ENCODE peak calls at places on chromosomes 2 and 18, in ten cellular contexts. I is HCT116, T is upper lobe of left lung, K is heart left ventricle, O is vagina, D is body of pancreas, B is GM12878, E is pancreas, Z is A673, P is Peyer's patch. L is an unnamed sample. For H3K27me3, the result is how much of the 10 kb centered on the place peaks cover.

GRCh38 chr2:212970132-212970531 is 181.3 kb downstream of the IKZF2 start:
- DNase-seq in I (no peak), T (no peak), K (no peak), O (no peak), D (no peak), B (no peak), E (no peak), Z (no peak), P (no peak), L (no peak)

GRCh38 chr2:225027061-225027762 is 15.1 kb downstream of the DOCK10 start:
- DNase-seq in I (no peak), T (no peak), K (no peak), O (no peak), D (no peak), B (no peak), E (no peak), Z (no peak), P (no peak), L (no peak)

GRCh38 chr18:51447351-51447896 is 249.9 kb upstream of the MEX3C start:
- DNase-seq in I (no peak), T (peak), K (no peak), O (no peak), D (peak), B (no peak), E (peak), Z (no peak), P (no peak), L (no peak)

GRCh38 chr2:144152817-144153271 is 367.1 kb downstream of the ZEB2 start:
- DNase-seq in I (no peak), T (no peak), K (no peak), O (no peak), D (no peak), B (no peak), E (no peak), Z (peak), P (no peak), L (no peak)

GRCh38 chr2:109125595-109126500 is 3.2 kb upstream of the SH3RF3 start:
- DNase-seq in I (peak), T (no peak), K (no peak), O (no peak), D (no peak), B (no peak), E (no peak), Z (no peak), P (no peak), L (peak)

GRCh38 chr18:6174983-6175382 is 239.7 kb downstream of the L3MBTL4 start:
- DNase-seq in I (no peak), T (no peak), K (no peak), O (no peak), D (no peak), B (no peak), E (no peak), Z (no peak), P (no peak), L (no peak)

GRCh38 chr2:142542431-142542910 is 335.0 kb upstream of the KYNU start:
- DNase-seq in I (no peak), T (no peak), K (no peak), O (no peak), D (no peak), B (no peak), E (no peak), Z (peak), P (no peak), L (no peak)

GRCh38 chr18:50896093-50896492 is 17.2 kb downstream of the ME2 start:
- DNase-seq in I (no peak), T (no peak), K (no peak), O (no peak), D (no peak), B (no peak), E (no peak), Z (no peak), P (no peak), L (no peak)

GRCh38 chr18:79921984-79922965 is 29.2 kb downstream of the SLC66A2 start:
- DNase-seq in I (no peak), T (no peak), K (peak), O (no peak), D (peak), B (no peak), E (no peak), Z (no peak), P (no peak), L (no peak)

GRCh38 chr2:95320986-95321767 is 24.0 kb downstream of the KCNIP3 start:
- DNase-seq in I (no peak), T (peak), K (no peak), O (no peak), D (no peak), B (no peak), E (peak), Z (no peak), P (no peak), L (no peak)

GRCh38 chr18:74622079-74622478 is 24.4 kb downstream of the ZNF407 start:
- DNase-seq in I (no peak), T (no peak), K (no peak), O (no peak), D (no peak), B (no peak), E (no peak), Z (no peak), P (no peak), L (no peak)

GRCh38 chr18:48876590-48876989 is 74.2 kb downstream of the SMAD7 start:
- DNase-seq in I (no peak), T (no peak), K (no peak), O (no peak), D (no peak), B (no peak), E (no peak), Z (no peak), P (peak), L (no peak)

GRCh38 chr2:121898483-121898882 is 143.0 kb downstream of the TSN start:
- DNase-seq in I (no peak), T (no peak), K (no peak), O (no peak), D (no peak), B (no peak), E (no peak), Z (no peak), P (no peak), L (no peak)

GRCh38 chr2:184125867-184126266 is 472.5 kb upstream of the ZNF804A start:
- DNase-seq in I (no peak), T (no peak), K (no peak), O (no peak), D (no peak), B (no peak), E (no peak), Z (no peak), P (no peak), L (no peak)

GRCh38 chr18:33820517-33821368 is 242.7 kb downstream of the ASXL3 start:
- DNase-seq in I (no peak), T (peak), K (no peak), O (no peak), D (peak), B (no peak), E (peak), Z (no peak), P (peak), L (no peak)

GRCh38 chr2:48114256-48114655 is 208.0 kb upstream of the FBXO11 start:
- DNase-seq in I (peak), T (no peak), K (no peak), O (no peak), D (no peak), B (no peak), E (no peak), Z (no peak), P (no peak), L (peak)

GRCh38 chr2:46706264-46706983 is 209.2 kb downstream of the MCFD2 start:
- DNase-seq in I (no peak), T (no peak), K (no peak), O (no peak), D (no peak), B (no peak), E (no peak), Z (no peak), P (no peak), L (no peak)

GRCh38 chr2:225090746-225091145 is 48.5 kb upstream of the DOCK10 start:
- DNase-seq in I (no peak), T (no peak), K (no peak), O (no peak), D (no peak), B (no peak), E (no peak), Z (no peak), P (no peak), L (no peak)

GRCh38 chr18:78742346-78742745 is 237.3 kb upstream of the SALL3 start:
- DNase-seq in I (no peak), T (peak), K (no peak), O (no peak), D (no peak), B (no peak), E (no peak), Z (no peak), P (peak), L (no peak)

GRCh38 chr2:219280682-219281081 is 1.5 kb downstream of the DNAJB2 start:
- DNase-seq in I (no peak), T (no peak), K (no peak), O (no peak), D (no peak), B (no peak), E (no peak), Z (no peak), P (no peak), L (no peak)
- H3K4me3 ChIP-seq in I (no peak), T (no peak), K (no peak), O (no peak), D (no peak), B (peak), E (no peak), Z (no peak), P (no peak), L (no peak)

GRCh38 chr2:237450583-237450982 is 36.5 kb upstream of the MLPH start:
- DNase-seq in I (no peak), T (peak), K (no peak), O (no peak), D (no peak), B (no peak), E (no peak), Z (no peak), P (no peak), L (no peak)

GRCh38 chr2:237453671-237454070 is 33.4 kb upstream of the MLPH start:
- DNase-seq in I (no peak), T (no peak), K (no peak), O (no peak), D (no peak), B (no peak), E (no peak), Z (no peak), P (no peak), L (no peak)

GRCh38 chr2:237450108-237450507 is 36.1 kb upstream of the COL6A3 start:
- DNase-seq in I (no peak), T (no peak), K (no peak), O (no peak), D (no peak), B (no peak), E (no peak), Z (no peak), P (no peak), L (no peak)

GRCh38 chr2:237452846-237453245 is 34.2 kb upstream of the MLPH start:
- DNase-seq in I (no peak), T (no peak), K (no peak), O (no peak), D (no peak), B (no peak), E (no peak), Z (no peak), P (no peak), L (no peak)

DNA sequence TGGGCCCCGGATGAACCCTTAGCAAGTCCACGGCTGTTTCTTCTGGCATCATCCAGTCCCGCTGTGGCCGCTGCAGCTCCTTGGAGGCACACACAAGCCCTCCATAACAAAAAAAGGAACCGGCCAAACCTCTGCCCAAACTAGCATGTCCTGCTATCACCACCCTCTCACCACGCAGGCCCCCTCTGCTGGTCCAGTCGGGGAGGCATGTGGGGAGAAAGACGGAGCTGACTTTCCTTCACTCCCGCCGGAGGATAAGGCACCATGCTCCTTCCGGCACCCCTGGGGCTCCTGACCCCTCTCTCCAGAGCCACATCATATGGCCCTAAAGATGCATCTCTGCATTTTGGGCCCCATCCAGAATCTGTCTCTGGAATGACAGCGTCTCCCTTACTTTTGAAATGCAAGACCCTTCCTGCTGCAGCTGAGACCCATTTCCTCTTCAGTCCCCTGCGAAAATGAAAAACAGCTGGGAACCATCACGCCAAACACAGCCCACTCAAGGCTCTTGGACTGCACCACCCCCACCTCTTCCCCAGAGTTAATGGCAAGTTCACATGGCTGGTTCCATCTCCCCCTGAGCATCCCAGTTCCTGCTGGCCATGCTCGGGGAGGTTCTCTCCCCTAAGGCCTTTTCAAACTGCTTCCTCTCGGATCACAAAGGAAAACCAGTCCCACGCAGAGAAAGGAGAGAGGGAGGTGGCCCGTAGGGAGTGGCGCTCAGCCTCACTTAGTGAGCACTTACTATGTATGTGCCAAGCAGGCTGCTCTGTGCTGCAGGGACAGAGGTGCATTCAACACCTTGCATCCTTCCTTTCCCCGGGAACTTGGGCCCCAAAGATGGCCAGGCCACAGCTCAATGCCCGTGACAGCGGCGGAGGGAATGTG is 35.2 kb upstream of the MLPH start:
- DNase-seq in I (no peak), T (no peak), K (no peak), O (no peak), D (no peak), B (no peak), E (no peak), Z (peak), P (no peak), L (no peak)
- TF ChIP-seq CTCF in I (no peak), T (no peak), K (peak), O (no peak), D (no peak), B (no peak), E (no peak), Z (peak), P (no peak), L (peak)

GRCh38 chr2:60553496-60553991 is at the start of gene BCL11A:
- DNase-seq in I (peak), T (no peak), K (peak), O (no peak), D (peak), B (no peak), E (peak), Z (peak), P (peak), L (peak)
- H3K27me3 ChIP-seq in I (half or more), T (under half), K (under half), O (under half), D (under half), B (under half), E (under half), Z (half or more), P (under half), L (under half)

GRCh38 chr2:119575439-119575838 is 31.2 kb downstream of the CFAP221 start:
- DNase-seq in I (no peak), T (no peak), K (no peak), O (no peak), D (no peak), B (no peak), E (no peak), Z (no peak), P (no peak), L (no peak)
- H3K4me3 ChIP-seq in I (no peak), T (no peak), K (no peak), O (no peak), D (no peak), B (no peak), E (no peak), Z (no peak), P (no peak), L (no peak)

DNA sequence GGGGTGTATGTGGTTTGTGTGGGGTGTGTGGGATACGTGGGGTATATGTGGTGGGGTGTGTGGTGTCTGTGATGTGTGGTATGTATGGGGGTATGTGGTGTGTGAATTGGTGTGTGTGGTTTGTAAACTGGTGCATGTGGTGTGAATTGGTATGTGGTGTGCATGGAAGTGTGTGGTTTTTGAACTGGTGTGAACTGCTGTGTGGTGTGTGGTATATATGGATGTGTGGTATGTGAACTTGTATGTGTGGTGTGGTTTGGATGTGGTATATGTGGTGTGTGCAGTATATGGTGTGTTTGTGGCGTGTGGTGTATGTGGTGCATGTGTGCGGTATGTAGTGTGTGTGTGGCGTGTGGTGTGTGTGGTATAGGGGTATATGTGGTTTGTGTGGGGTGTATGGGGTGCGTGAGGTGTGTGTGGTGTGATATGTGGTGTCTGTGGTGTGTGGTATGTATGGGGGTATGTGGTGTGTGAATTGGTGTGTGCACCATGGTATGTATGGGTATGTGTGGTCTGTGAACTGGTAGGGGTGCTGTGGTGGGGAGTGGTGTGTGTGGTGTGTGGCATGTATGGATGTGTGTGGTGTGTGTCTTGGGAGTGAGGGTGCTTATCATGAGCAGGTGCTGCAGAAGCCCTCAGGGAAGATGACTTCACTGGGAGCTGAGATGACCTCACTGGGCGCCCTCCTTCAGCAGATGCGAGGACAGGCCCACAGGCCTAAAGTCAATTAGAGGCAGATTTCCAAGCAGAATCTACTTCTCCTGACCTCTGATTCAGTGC is 209.6 kb upstream of the TNP1 start:
- DNase-seq in I (no peak), T (peak), K (no peak), O (no peak), D (no peak), B (no peak), E (no peak), Z (no peak), P (no peak), L (no peak)
- TF ChIP-seq CTCF in I (no peak), T (no peak), K (no peak), O (no peak), D (no peak), B (no peak), E (no peak), Z (no peak), P (no peak), L (no peak)

GRCh38 chr2:235533616-235534385 is 40.0 kb downstream of the AGAP1 start:
- DNase-seq in I (no peak), T (no peak), K (no peak), O (no peak), D (no peak), B (no peak), E (no peak), Z (no peak), P (peak), L (no peak)
- H3K27me3 ChIP-seq in I (under half), T (under half), K (under half), O (under half), D (under half), B (under half), E (under half), Z (under half), P (under half), L (under half)

GRCh38 chr2:181311841-181312240 is 145.3 kb upstream of the ITGA4 start:
- DNase-seq in I (no peak), T (no peak), K (no peak), O (no peak), D (no peak), B (no peak), E (no peak), Z (no peak), P (no peak), L (no peak)

GRCh38 chr2:181317511-181317910 is 139.7 kb upstream of the ITGA4 start:
- DNase-seq in I (no peak), T (no peak), K (no peak), O (no peak), D (no peak), B (no peak), E (no peak), Z (no peak), P (no peak), L (no peak)

GRCh38 chr2:181312515-181312927 is 144.7 kb upstream of the ITGA4 start:
- DNase-seq in I (no peak), T (no peak), K (no peak), O (no peak), D (no peak), B (peak), E (no peak), Z (no peak), P (no peak), L (no peak)

GRCh38 chr2:181310967-181311366 is 146.2 kb upstream of the ITGA4 start:
- DNase-seq in I (no peak), T (no peak), K (no peak), O (no peak), D (no peak), B (no peak), E (no peak), Z (no peak), P (no peak), L (no peak)

GRCh38 chr2:181313845-181314244 is 143.3 kb upstream of the ITGA4 start:
- DNase-seq in I (no peak), T (no peak), K (no peak), O (no peak), D (no peak), B (no peak), E (no peak), Z (no peak), P (no peak), L (no peak)
- H3K4me3 ChIP-seq in I (no peak), T (no peak), K (no peak), O (no peak), D (no peak), B (no peak), E (no peak), Z (no peak), P (no peak), L (no peak)